ENCODE peak calls at places on chromosomes 3 and 15, in seven cellular contexts. T is neuronal stem cell, M is mesenchymal stem cell, E is IMR-90, R is H9, B is H1, L is trophoblast cell. I is an unnamed sample.

GRCh38 chr3:182136008-182136910 is 424.5 kb downstream of the SOX2 start:
- DNase-seq in T (no peak), M (no peak), E (no peak), R (no peak), B (no peak), L (no peak), I (no peak)

GRCh38 chr3:123292321-123293310 is 90.9 kb downstream of the SEC22A start:
- DNase-seq in T (no peak), M (no peak), E (no peak), R (no peak), B (no peak), L (no peak), I (peak; percentile 78)

GRCh38 chr15:75043509-75044257 is 20.3 kb downstream of the PPCDC start:
- DNase-seq in T (no peak), M (peak; percentile 100), E (peak; percentile 100), R (no peak), B (no peak), L (peak; percentile 70), I (no peak)

GRCh38 chr3:135623558-135623957 is 342.0 kb upstream of the PPP2R3A start:
- DNase-seq in T (no peak), M (no peak), E (no peak), R (no peak), B (no peak), L (no peak), I (peak; percentile 19)

GRCh38 chr3:153749070-153749610 is 372.1 kb upstream of the ARHGEF26 start:
- DNase-seq in T (no peak), M (no peak), E (no peak), R (no peak), B (no peak), L (no peak), I (no peak)

GRCh38 chr15:81595752-81596151 is 221.7 kb upstream of the TMC3 start:
- DNase-seq in T (no peak), M (no peak), E (no peak), R (no peak), B (no peak), L (no peak), I (no peak)

GRCh38 chr3:197926418-197926817 is 23.6 kb upstream of the RPL35A start:
- DNase-seq in T (no peak), M (no peak), E (no peak), R (peak; percentile 67), B (peak; percentile 21), L (no peak), I (peak; percentile 60)

GRCh38 chr3:58237238-58237939 is at the start of gene ABHD6:
- DNase-seq in T (peak; percentile 84), M (peak; percentile 79), E (peak; percentile 58), R (peak; percentile 76), B (no peak), L (peak; percentile 52), I (peak; percentile 76)

GRCh38 chr15:66171891-66172290 is 81.7 kb downstream of the MEGF11 start:
- DNase-seq in T (no peak), M (no peak), E (no peak), R (no peak), B (no peak), L (no peak), I (no peak)

GRCh38 chr3:134312072-134312872 is 61.6 kb upstream of the RYK start:
- DNase-seq in T (no peak), M (no peak), E (no peak), R (peak; percentile 64), B (no peak), L (peak; percentile 85), I (peak; percentile 85)

GRCh38 chr3:188295876-188296275 is 141.9 kb downstream of the LPP start:
- DNase-seq in T (no peak), M (no peak), E (no peak), R (no peak), B (no peak), L (peak; percentile 13), I (no peak)

GRCh38 chr3:188294823-188295487 is 141.0 kb downstream of the LPP start:
- DNase-seq in T (no peak), M (peak; percentile 97), E (peak; percentile 96), R (no peak), B (no peak), L (peak; percentile 68), I (peak; percentile 44)

GRCh38 chr3:188299068-188299467 is 145.1 kb downstream of the LPP start:
- DNase-seq in T (no peak), M (peak; percentile 83), E (no peak), R (no peak), B (no peak), L (no peak), I (no peak)

GRCh38 chr3:188298585-188298984 is 144.6 kb downstream of the LPP start:
- DNase-seq in T (no peak), M (no peak), E (no peak), R (no peak), B (no peak), L (no peak), I (no peak)

GRCh38 chr3:188296761-188297689 is 143.1 kb downstream of the LPP start:
- DNase-seq in T (no peak), M (peak; percentile 84), E (peak; percentile 83), R (no peak), B (no peak), L (peak; percentile 16), I (no peak)
- H3K23ac ChIP-seq in T (no peak overlapping the region), M (no peak overlapping the region), E (peak overlapping the region; percentile 74), R (no peak overlapping the region), B (no peak overlapping the region), L (no peak overlapping the region), I (peak overlapping the region; percentile 37)

GRCh38 chr3:6439824-6440223 is 421.1 kb upstream of the GRM7 start:
- DNase-seq in T (no peak), M (no peak), E (no peak), R (no peak), B (no peak), L (no peak), I (no peak)
- H3K23ac ChIP-seq in T (no peak overlapping the region), M (no peak overlapping the region), E (no peak overlapping the region), R (no peak overlapping the region), B (no peak overlapping the region), L (no peak overlapping the region), I (no peak overlapping the region)

GRCh38 chr15:100301905-100302431 is 39.8 kb downstream of the ADAMTS17 start:
- DNase-seq in T (no peak), M (no peak), E (no peak), R (no peak), B (no peak), L (no peak), I (no peak)
- H3K23ac ChIP-seq in T (no peak overlapping the region), M (no peak overlapping the region), E (no peak overlapping the region), R (no peak overlapping the region), B (no peak overlapping the region), L (no peak overlapping the region), I (no peak overlapping the region)

DNA sequence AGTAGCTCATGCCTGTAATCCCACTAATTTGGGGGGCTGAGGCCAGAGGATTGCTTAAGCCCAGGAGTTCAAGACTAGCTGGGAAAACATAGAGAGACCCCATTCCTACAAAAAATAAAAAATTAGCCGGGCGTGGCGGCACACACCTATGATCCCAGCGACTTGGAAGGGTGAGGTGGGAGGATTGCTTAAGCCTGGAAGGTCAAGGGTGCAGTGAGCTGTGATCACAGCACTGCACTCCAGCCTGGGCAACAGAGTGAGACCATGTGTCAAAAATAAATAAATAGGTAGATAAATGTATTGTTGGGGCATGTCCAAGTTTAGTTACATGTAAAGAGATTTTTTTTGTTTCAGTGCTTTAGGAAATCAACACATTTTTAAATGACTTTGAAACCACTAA is 36.4 kb downstream of the SLC12A1 start:
- DNase-seq in T (no peak), M (no peak), E (no peak), R (no peak), B (no peak), L (no peak), I (no peak)
- H3K23ac ChIP-seq in T (no peak overlapping the region), M (no peak overlapping the region), E (no peak overlapping the region), R (no peak overlapping the region), B (no peak overlapping the region), L (no peak overlapping the region), I (no peak overlapping the region)

DNA sequence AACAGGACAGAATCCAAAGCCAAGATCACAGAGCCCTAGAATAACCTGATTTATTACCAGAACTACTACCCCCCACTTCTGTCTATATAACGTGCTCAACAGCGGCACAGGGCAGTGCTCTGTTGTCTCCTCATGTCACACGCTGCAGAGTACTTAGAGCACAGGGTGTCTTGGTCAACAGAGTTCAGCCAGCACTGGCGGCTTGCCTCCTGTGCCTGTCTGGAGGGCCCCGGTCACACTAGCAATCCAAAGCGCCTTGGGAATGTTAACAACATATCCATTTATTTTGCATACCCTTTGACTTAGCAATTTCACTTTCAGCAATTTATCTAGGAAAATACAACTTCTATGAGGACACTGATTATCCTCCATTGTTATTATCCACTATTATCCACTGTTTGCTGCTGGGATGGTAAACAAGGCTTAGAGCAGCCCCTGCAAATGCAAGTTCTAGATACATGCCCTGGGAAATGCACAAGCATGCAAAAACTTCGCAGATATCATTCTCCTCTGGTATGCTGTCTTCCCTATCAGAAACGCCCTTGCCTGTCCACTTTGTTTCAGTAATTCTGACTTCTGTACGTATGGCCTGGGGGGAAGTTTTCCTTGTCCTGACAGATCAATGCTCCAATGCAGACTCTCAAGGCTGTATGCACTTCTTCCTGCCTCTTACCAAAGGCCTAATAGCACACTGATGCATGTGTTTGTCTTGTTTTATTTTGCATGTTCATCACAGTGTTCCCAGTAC is 86.2 kb upstream of the OCA2 start:
- DNase-seq in T (no peak), M (no peak), E (no peak), R (no peak), B (no peak), L (peak; percentile 64), I (no peak)
- H3K23ac ChIP-seq in T (no peak overlapping the region), M (no peak overlapping the region), E (no peak overlapping the region), R (no peak overlapping the region), B (no peak overlapping the region), L (no peak overlapping the region), I (no peak overlapping the region)

GRCh38 chr3:95911767-95912166 is 902.6 kb upstream of the EPHA6 start:
- DNase-seq in T (no peak), M (no peak), E (no peak), R (no peak), B (no peak), L (no peak), I (no peak)
- H3K23ac ChIP-seq in T (no peak overlapping the region), M (no peak overlapping the region), E (no peak overlapping the region), R (no peak overlapping the region), B (no peak overlapping the region), L (no peak overlapping the region), I (no peak overlapping the region)